ENCODE peak calls at places on chromosomes 12 and 14, in ten cellular contexts. N is colonic mucosa; V is AG04450; U is activated naive CD8-positive, alpha-beta T cell treated with anti-CD3 and anti-CD28 coated beads, Interleukin-2, amount 50 U/mL, for 24 hours; T is nucleus accumbens; K is neural crest cell; I is germinal center; C is HCT116; B is cardiac muscle cell; Z is stimulated activated naive CD4-positive, alpha-beta T cell. X is an unnamed sample.

GRCh38 chr12:94829552-94829951 is 173.9 kb downstream of the NDUFA12 start:
- DNase-seq in B (no peak), K (no peak), U (no peak), Z (no peak), T (no peak), N (no peak), V (no peak), I (no peak), C (no peak), X (no peak)

GRCh38 chr14:54310151-54310851 is 86.5 kb upstream of the CDKN3 start:
- DNase-seq in C (no peak), I (no peak), B (no peak), N (no peak), V (no peak), K (no peak), T (no peak), Z (no peak), U (no peak), X (no peak)

GRCh38 chr12:21852251-21852650 is 77.7 kb upstream of the KCNJ8 start:
- DNase-seq in U (no peak), V (no peak), I (no peak), Z (no peak), K (no peak), T (no peak), N (no peak), B (no peak), C (no peak), X (no peak)

GRCh38 chr12:77893918-77894317 is 63.2 kb downstream of the NAV3 start:
- DNase-seq in B (no peak), K (no peak), V (no peak), C (peak), T (no peak), I (no peak), N (peak), U (no peak), Z (no peak), X (no peak)

GRCh38 chr12:69348162-69348938 is at the start of gene LYZ:
- DNase-seq in U (no peak), V (no peak), T (peak), I (no peak), K (no peak), N (no peak), Z (no peak), B (no peak), C (no peak), X (no peak)

GRCh38 chr14:87013583-87013982 is 979.4 kb downstream of the GALC start:
- DNase-seq in U (no peak), N (no peak), Z (no peak), I (no peak), V (peak), T (no peak), K (no peak), C (no peak), B (no peak), X (no peak)

GRCh38 chr12:132189378-132190011 is 45.2 kb downstream of the NOC4L start:
- DNase-seq in T (peak), C (peak), B (peak), I (peak), V (peak), K (peak), Z (peak), N (peak), U (peak), X (peak)

GRCh38 chr14:75003250-75004027 is 718 bp downstream of the EIF2B2 start:
- DNase-seq in N (peak), V (no peak), K (no peak), B (no peak), T (no peak), I (no peak), C (no peak), U (no peak), Z (no peak), X (peak)

GRCh38 chr12:50442178-50442908 is 41.7 kb downstream of the LARP4 start:
- DNase-seq in U (no peak), K (no peak), V (no peak), N (no peak), B (no peak), T (no peak), Z (no peak), C (no peak), I (no peak), X (no peak)

GRCh38 chr14:46250113-46250703 is 401.4 kb downstream of the RPL10L start:
- DNase-seq in T (no peak), U (no peak), N (no peak), I (no peak), C (peak), Z (no peak), K (no peak), V (no peak), B (peak), X (peak)

GRCh38 chr14:77584809-77585208 is 31.6 kb downstream of the SPTLC2 start:
- DNase-seq in I (no peak), N (no peak), V (no peak), U (no peak), K (no peak), Z (no peak), B (no peak), C (no peak), T (peak), X (no peak)

GRCh38 chr14:104731249-104731924 is 7.4 kb downstream of the ADSS1 start:
- DNase-seq in C (no peak), Z (no peak), T (no peak), V (no peak), N (no peak), I (no peak), B (peak), U (no peak), K (no peak), X (peak)

GRCh38 chr12:72063073-72063472 is 124.4 kb downstream of the TPH2 start:
- DNase-seq in U (no peak), V (no peak), I (no peak), K (no peak), B (no peak), Z (no peak), N (no peak), T (no peak), C (no peak), X (no peak)

GRCh38 chr14:50319293-50319692 is 7.2 kb downstream of the DMAC2L start:
- DNase-seq in Z (no peak), N (no peak), I (no peak), B (no peak), K (no peak), V (no peak), U (no peak), T (no peak), C (no peak), X (no peak)

GRCh38 chr14:100037351-100037750 is 27.9 kb upstream of the EVL start:
- DNase-seq in K (no peak), C (no peak), V (no peak), Z (no peak), T (no peak), N (no peak), U (no peak), I (no peak), B (no peak), X (no peak)

GRCh38 chr12:49870501-49871262 is 27.8 kb upstream of the BCDIN3D start:
- DNase-seq in C (no peak), K (no peak), Z (no peak), N (no peak), B (no peak), I (no peak), V (no peak), U (no peak), T (no peak), X (no peak)

GRCh38 chr12:62778187-62778586 is 156.8 kb downstream of the PPM1H start:
- DNase-seq in Z (no peak), I (no peak), V (no peak), U (no peak), N (no peak), B (no peak), K (no peak), C (no peak), T (no peak), X (no peak)

GRCh38 chr14:61288228-61288627 is 7.1 kb upstream of the TMEM30B start:
- DNase-seq in Z (no peak), K (no peak), I (no peak), V (no peak), C (no peak), T (no peak), N (no peak), U (no peak), B (no peak), X (no peak)

GRCh38 chr14:74804219-74804825 is 41.2 kb downstream of the YLPM1 start:
- DNase-seq in V (peak), C (peak), B (peak), I (peak), T (peak), K (no peak), Z (no peak), U (no peak), N (no peak), X (peak)

GRCh38 chr14:103311171-103311997 is 22.7 kb upstream of the EIF5 start:
- DNase-seq in C (no peak), T (peak), K (no peak), U (no peak), Z (no peak), V (no peak), I (no peak), B (no peak), N (no peak), X (no peak)

GRCh38 chr12:115726691-115727090 is 550.8 kb downstream of the MED13L start:
- DNase-seq in C (no peak), K (no peak), Z (no peak), V (no peak), I (no peak), U (no peak), B (no peak), T (no peak), N (no peak), X (no peak)

GRCh38 chr12:51788876-51789275 is 59.6 kb downstream of the FIGNL2 start:
- DNase-seq in C (no peak), N (no peak), K (no peak), V (peak), Z (no peak), B (no peak), I (no peak), U (no peak), T (no peak), X (no peak)